ENCODE peak calls at places on chromosomes 2 and 18, in six cellular contexts. W is ovary, C is AG10803, Y is prostate gland, U is fibroblast of the aortic adventitia, H is cardiac muscle cell. B is an unnamed sample.

GRCh38 chr2:222952204-222952603 is 91.4 kb downstream of the ACSL3 start:
- DNase-seq in W (no peak), C (no peak), Y (no peak), U (no peak), H (no peak), B (peak; percentile 40)

GRCh38 chr2:238320648-238321281 is 447 bp downstream of the TRAF3IP1 start:
- DNase-seq in W (peak; percentile 27), C (peak; percentile 18), Y (no peak), U (peak; percentile 21), H (peak; percentile 21), B (no peak)

GRCh38 chr2:102410952-102411351 is 12.0 kb upstream of the IL18RAP start:
- DNase-seq in W (no peak), C (no peak), Y (no peak), U (no peak), H (no peak), B (no peak)

GRCh38 chr2:159093496-159093895 is 125.1 kb downstream of the TANC1 start:
- DNase-seq in W (no peak), C (no peak), Y (peak; percentile 76), U (no peak), H (no peak), B (peak; percentile 96)

GRCh38 chr18:53375641-53376040 is 848.8 kb downstream of the MBD2 start:
- DNase-seq in W (no peak), C (no peak), Y (no peak), U (no peak), H (no peak), B (peak; percentile 23)

GRCh38 chr2:101828267-101829017 is 130.9 kb downstream of the MAP4K4 start:
- DNase-seq in W (no peak), C (peak; percentile 66), Y (no peak), U (peak; percentile 60), H (peak; percentile 62), B (no peak)

GRCh38 chr2:106356291-106356690 is 111.9 kb downstream of the RGPD3 start:
- DNase-seq in W (no peak), C (no peak), Y (no peak), U (no peak), H (no peak), B (no peak)

GRCh38 chr2:187877391-187877790 is 323.2 kb upstream of the TFPI start:
- DNase-seq in W (no peak), C (no peak), Y (no peak), U (no peak), H (no peak), B (no peak)

GRCh38 chr2:207836526-207837133 is 66.9 kb upstream of the FZD5 start:
- DNase-seq in W (no peak), C (peak; percentile 45), Y (no peak), U (peak; percentile 55), H (peak; percentile 38), B (no peak)

GRCh38 chr18:48997985-48998831 is 47.4 kb upstream of the SMAD7 start:
- DNase-seq in W (peak; percentile 31), C (peak; percentile 97), Y (no peak), U (peak; percentile 94), H (peak; percentile 92), B (no peak)

GRCh38 chr2:135742307-135742838 is 718 bp downstream of the UBXN4 start:
- DNase-seq in W (peak; percentile 52), C (peak; percentile 54), Y (peak; percentile 26), U (peak; percentile 65), H (peak; percentile 58), B (peak; percentile 17)

GRCh38 chr2:163556511-163556910 is 179.3 kb downstream of the FIGN start:
- DNase-seq in W (no peak), C (peak; percentile 9), Y (no peak), U (no peak), H (no peak), B (no peak)

GRCh38 chr2:85145116-85145820 is 12.1 kb downstream of the TCF7L1 start:
- DNase-seq in W (no peak), C (peak; percentile 13), Y (no peak), U (no peak), H (no peak), B (no peak)

GRCh38 chr2:197159681-197160211 is 150.8 kb downstream of the ANKRD44 start:
- DNase-seq in W (no peak), C (peak; percentile 44), Y (no peak), U (peak; percentile 65), H (peak; percentile 27), B (no peak)

GRCh38 chr2:72973566-72974435 is 56.5 kb downstream of the EMX1 start:
- DNase-seq in W (no peak), C (peak; percentile 47), Y (no peak), U (peak; percentile 55), H (peak; percentile 68), B (no peak)

GRCh38 chr2:46865181-46865970 is 50.2 kb downstream of the MCFD2 start:
- DNase-seq in W (no peak), C (no peak), Y (no peak), U (no peak), H (no peak), B (no peak)

GRCh38 chr2:146801886-146802285 is 1042.9 kb upstream of the ACVR2A start:
- DNase-seq in W (no peak), C (no peak), Y (no peak), U (no peak), H (no peak), B (no peak)

GRCh38 chr2:151918308-151918707 is 90.1 kb upstream of the ARL5A start:
- DNase-seq in W (no peak), C (no peak), Y (no peak), U (no peak), H (no peak), B (no peak)

GRCh38 chr2:8170552-8170951 is 511.3 kb upstream of the ID2 start:
- DNase-seq in W (no peak), C (no peak), Y (no peak), U (no peak), H (no peak), B (no peak)

GRCh38 chr2:197675246-197675645 is at the start of gene RFTN2:
- DNase-seq in W (no peak), C (no peak), Y (no peak), U (no peak), H (peak; percentile 30), B (no peak)

GRCh38 chr2:240418311-240418710 is 17.2 kb upstream of the GPC1 start:
- DNase-seq in W (peak; percentile 6), C (no peak), Y (no peak), U (no peak), H (no peak), B (no peak)

GRCh38 chr18:7958081-7958896 is 391.2 kb downstream of the PTPRM start:
- DNase-seq in W (no peak), C (no peak), Y (no peak), U (peak; percentile 25), H (peak; percentile 15), B (no peak)

GRCh38 chr2:44997948-44998347 is 11.3 kb downstream of the SIX2 start:
- DNase-seq in W (no peak), C (peak; percentile 20), Y (no peak), U (peak; percentile 17), H (no peak), B (no peak)

GRCh38 chr18:35458271-35458670 is 39.5 kb downstream of the INO80C start:
- DNase-seq in W (no peak), C (no peak), Y (no peak), U (no peak), H (no peak), B (no peak)

GRCh38 chr18:54948350-54948837 is 10.9 kb downstream of the CCDC68 start:
- DNase-seq in W (no peak), C (no peak), Y (no peak), U (no peak), H (no peak), B (no peak)

GRCh38 chr18:32669549-32670165 is 103.2 kb downstream of the KLHL14 start:
- DNase-seq in W (no peak), C (no peak), Y (no peak), U (no peak), H (no peak), B (no peak)

GRCh38 chr2:23423873-23424680 is 39.1 kb downstream of the KLHL29 start:
- DNase-seq in W (no peak), C (no peak), Y (no peak), U (no peak), H (no peak), B (no peak)

GRCh38 chr2:12321017-12321641 is 395.6 kb upstream of the TRIB2 start:
- DNase-seq in W (peak; percentile 83), C (peak; percentile 96), Y (no peak), U (peak; percentile 97), H (peak; percentile 97), B (no peak)
- TF ChIP-seq CTCF in W (no peak), C (peak; percentile 37), Y (no peak), U (no peak), H (no peak), B (no peak)

DNA sequence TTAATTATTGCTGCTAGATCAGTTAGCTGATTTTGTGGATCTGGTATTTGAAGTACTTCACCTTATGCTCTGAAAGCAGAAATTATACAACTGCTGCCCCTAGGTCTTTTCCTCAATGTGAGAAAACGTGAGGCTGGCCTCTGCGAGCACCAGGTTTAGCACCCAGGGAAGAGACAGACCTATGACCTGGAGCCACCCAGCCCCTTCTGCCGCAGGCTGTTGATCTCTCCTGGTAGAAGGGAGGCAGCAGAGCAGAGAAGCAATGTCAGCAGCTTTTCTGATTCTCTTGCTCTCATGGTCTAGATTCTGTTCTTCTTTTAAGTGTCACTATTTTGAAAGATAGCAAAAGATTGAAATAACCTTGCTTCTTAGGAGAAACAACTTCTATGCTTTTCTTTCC is 19.9 kb downstream of the TRAPPC12 start:
- DNase-seq in W (no peak), C (no peak), Y (no peak), U (no peak), H (no peak), B (no peak)
- H3K4me3 ChIP-seq in W (no peak overlapping the region), C (no peak overlapping the region), Y (no peak overlapping the region), U (no peak overlapping the region), H (no peak overlapping the region), B (no peak overlapping the region)

DNA sequence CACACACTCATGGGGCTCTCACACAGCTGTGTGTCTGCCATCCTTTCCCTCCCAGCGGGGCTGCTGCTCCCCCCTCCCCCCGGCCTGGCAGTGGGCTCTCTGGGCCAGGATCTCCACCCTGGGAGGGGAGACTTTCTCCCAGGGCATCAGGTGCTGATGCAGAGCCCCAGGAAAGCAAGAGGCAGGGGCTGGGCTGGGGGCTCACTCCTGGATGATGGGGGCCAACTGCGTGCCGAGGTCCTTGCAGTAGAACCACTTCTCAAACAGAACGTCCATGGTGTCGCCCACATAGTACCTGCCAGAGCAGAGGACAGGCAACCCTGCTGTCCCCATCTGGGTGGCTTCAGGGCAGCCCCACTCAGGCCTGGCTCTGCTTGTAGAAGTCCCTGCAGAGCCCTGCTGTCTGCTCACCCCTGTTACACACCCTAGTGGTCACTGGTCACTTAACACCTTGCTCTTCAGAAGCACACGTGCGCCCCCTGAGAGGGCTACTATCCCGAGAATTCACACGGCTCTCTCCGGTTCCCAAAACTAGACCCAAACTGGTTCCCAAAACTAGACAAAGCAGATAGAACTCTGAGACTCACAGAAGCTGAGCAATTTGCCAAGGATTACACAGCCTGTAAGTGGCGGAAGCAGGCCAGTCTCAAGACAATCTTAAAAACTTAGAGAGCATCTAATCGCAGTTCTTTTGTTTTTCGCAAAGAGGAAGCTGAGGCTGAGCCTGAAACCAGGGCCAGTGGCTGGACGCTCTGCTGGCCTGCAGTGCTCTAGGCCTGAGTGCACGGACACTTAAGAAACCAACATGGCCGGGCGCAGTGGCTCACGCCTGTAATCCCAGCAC is 6.6 kb upstream of the OXER1 start:
- DNase-seq in W (peak; percentile 38), C (peak; percentile 39), Y (no peak), U (peak; percentile 49), H (peak; percentile 68), B (no peak)
- TF ChIP-seq CTCF in W (no peak), C (peak; percentile 45), Y (peak; percentile 32), U (peak; percentile 39), H (peak; percentile 54), B (peak; percentile 19)

DNA sequence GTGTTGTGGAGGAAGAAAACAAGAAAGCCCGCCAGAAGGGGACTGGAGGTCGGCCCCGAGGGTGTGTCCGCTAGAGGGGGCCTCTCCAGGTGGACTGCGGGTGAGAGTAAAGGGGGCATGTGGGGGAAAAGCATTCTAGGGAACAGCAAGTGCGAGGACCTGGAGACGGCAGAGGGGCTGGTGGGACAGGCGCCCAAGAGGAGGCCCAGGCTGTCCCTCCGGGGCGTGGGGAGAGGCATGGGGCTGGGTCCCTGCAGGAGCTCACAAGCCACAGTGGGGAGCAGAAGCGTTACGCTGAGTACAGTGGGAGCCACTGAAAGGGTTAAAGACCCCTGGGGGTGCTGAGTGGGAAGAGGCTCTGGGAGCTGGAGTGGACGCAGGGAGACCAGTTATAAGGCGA is 1.6 kb upstream of the KLF11 start:
- DNase-seq in W (no peak), C (no peak), Y (no peak), U (no peak), H (no peak), B (no peak)
- H3K4me3 ChIP-seq in W (peak overlapping the region; percentile 42), C (no peak overlapping the region), Y (no peak overlapping the region), U (no peak overlapping the region), H (no peak overlapping the region), B (no peak overlapping the region)

B was measured in LNCaP clone FGC.